ENCODE peak calls at places on chromosomes 16 and 17, in seven cellular contexts. V is endothelial cell; E is pulmonary artery endothelial cell; L is GM20000; F is ascending aorta; S is stimulated activated naive B cell treated with anti-CD40 and anti-IgM and Interleukin-4, amounts not matched to agents 10 μg/mL and 1 μg/mL and 100 μg/mL, for 72 hours; Q is NCI-H2081. U is an unnamed sample.

GRCh38 chr17:29699283-29699682 is 76.6 kb upstream of the CORO6 start:
- DNase-seq in Q (no peak), S (no peak), E (no peak), L (no peak), V (no peak), F (no peak), U (no peak)

GRCh38 chr17:78674595-78675315 is 97.6 kb upstream of the DNAH17 start:
- DNase-seq in Q (no peak), L (no peak), V (no peak), F (no peak), E (no peak), S (no peak), U (no peak)

GRCh38 chr17:50661795-50662391 is 27.2 kb downstream of the ABCC3 start:
- DNase-seq in Q (peak; percentile 36), V (peak; percentile 42), E (peak; percentile 55), S (no peak), L (no peak), F (peak; percentile 55), U (peak; percentile 54)

GRCh38 chr17:68693896-68694295 is 92.7 kb upstream of the FAM20A start:
- DNase-seq in F (no peak), L (no peak), S (no peak), V (no peak), E (no peak), Q (no peak), U (no peak)

GRCh38 chr17:38660097-38661026 is 14.4 kb downstream of the EPOP start:
- DNase-seq in Q (no peak), V (no peak), F (no peak), E (no peak), L (no peak), S (no peak), U (no peak)

GRCh38 chr17:72308744-72309395 is 188.1 kb downstream of the SOX9 start:
- DNase-seq in L (no peak), F (no peak), E (no peak), Q (no peak), S (no peak), V (no peak), U (no peak)

GRCh38 chr16:48330847-48331204 is 54.4 kb downstream of the SIAH1 start:
- DNase-seq in Q (no peak), S (no peak), L (no peak), V (no peak), E (no peak), F (no peak), U (no peak)

GRCh38 chr17:31508310-31509094 is 117.0 kb downstream of the RAB11FIP4 start:
- DNase-seq in L (peak; percentile 73), V (no peak), Q (no peak), F (no peak), E (no peak), S (peak; percentile 57), U (peak; percentile 68)

U was measured in MM.1S.